ENCODE peak calls at places on chromosomes 7 and 10, in eight cellular contexts. One of them, this sample, is unnamed.

GRCh38 chr10:95865814-95866447 is 41.8 kb upstream of the CC2D2B start:
- DNase-seq in HepG2: peak; percentile 78
- DNase-seq in type B pancreatic cell: no peak
- DNase-seq in ovary: no peak
- DNase-seq in upper lobe of right lung: no peak
- DNase-seq in AG09309: no peak
- DNase-seq in transverse colon: no peak
- DNase-seq in psoas muscle: no peak
- DNase-seq in this sample: no peak

GRCh38 chr10:63331586-63331985 is 134.2 kb downstream of the JMJD1C start:
- DNase-seq in AG09309: no peak
- DNase-seq in upper lobe of right lung: no peak
- DNase-seq in psoas muscle: no peak
- DNase-seq in ovary: no peak
- DNase-seq in type B pancreatic cell: no peak
- DNase-seq in HepG2: no peak
- DNase-seq in transverse colon: no peak
- DNase-seq in this sample: no peak

GRCh38 chr7:127751723-127752448 is 99.9 kb downstream of the SND1 start:
- DNase-seq in AG09309: no peak
- DNase-seq in HepG2: no peak
- DNase-seq in upper lobe of right lung: no peak
- DNase-seq in psoas muscle: peak; percentile 25
- DNase-seq in type B pancreatic cell: no peak
- DNase-seq in ovary: peak; percentile 24
- DNase-seq in transverse colon: no peak
- DNase-seq in this sample: no peak

GRCh38 chr7:93921607-93922446 is at the start of gene GNG11:
- DNase-seq in psoas muscle: peak; percentile 84
- DNase-seq in HepG2: no peak
- DNase-seq in type B pancreatic cell: peak; percentile 72
- DNase-seq in ovary: peak; percentile 87
- DNase-seq in transverse colon: peak; percentile 46
- DNase-seq in AG09309: peak; percentile 18
- DNase-seq in upper lobe of right lung: peak; percentile 79
- DNase-seq in this sample: peak; percentile 74

GRCh38 chr10:123270806-123271205 is 116.6 kb downstream of the BUB3 start:
- DNase-seq in type B pancreatic cell: no peak
- DNase-seq in transverse colon: no peak
- DNase-seq in psoas muscle: no peak
- DNase-seq in ovary: no peak
- DNase-seq in AG09309: no peak
- DNase-seq in HepG2: no peak
- DNase-seq in upper lobe of right lung: no peak
- DNase-seq in this sample: no peak

GRCh38 chr7:91089382-91089963 is 174.8 kb upstream of the FZD1 start:
- DNase-seq in ovary: no peak
- DNase-seq in transverse colon: no peak
- DNase-seq in psoas muscle: no peak
- DNase-seq in AG09309: no peak
- DNase-seq in type B pancreatic cell: no peak
- DNase-seq in HepG2: peak; percentile 16
- DNase-seq in upper lobe of right lung: no peak
- DNase-seq in this sample: no peak

GRCh38 chr10:11035318-11035920 is 17.7 kb downstream of the CELF2 start:
- DNase-seq in HepG2: no peak
- DNase-seq in transverse colon: peak; percentile 34
- DNase-seq in type B pancreatic cell: no peak
- DNase-seq in ovary: no peak
- DNase-seq in psoas muscle: peak; percentile 54
- DNase-seq in upper lobe of right lung: no peak
- DNase-seq in AG09309: peak; percentile 8
- DNase-seq in this sample: no peak

GRCh38 chr7:14835399-14835798 is 67.2 kb downstream of the DGKB start:
- DNase-seq in ovary: no peak
- DNase-seq in upper lobe of right lung: no peak
- DNase-seq in psoas muscle: no peak
- DNase-seq in transverse colon: no peak
- DNase-seq in HepG2: no peak
- DNase-seq in AG09309: no peak
- DNase-seq in type B pancreatic cell: no peak
- DNase-seq in this sample: no peak

GRCh38 chr7:28575241-28575643 is 162.9 kb downstream of the CREB5 start:
- DNase-seq in type B pancreatic cell: no peak
- DNase-seq in upper lobe of right lung: no peak
- DNase-seq in transverse colon: no peak
- DNase-seq in ovary: no peak
- DNase-seq in HepG2: no peak
- DNase-seq in psoas muscle: no peak
- DNase-seq in AG09309: no peak
- DNase-seq in this sample: no peak

GRCh38 chr7:24411226-24411625 is 127.2 kb downstream of the NPY start:
- DNase-seq in transverse colon: no peak
- DNase-seq in psoas muscle: no peak
- DNase-seq in upper lobe of right lung: no peak
- DNase-seq in type B pancreatic cell: no peak
- DNase-seq in ovary: no peak
- DNase-seq in HepG2: no peak
- DNase-seq in AG09309: no peak
- DNase-seq in this sample: no peak

GRCh38 chr10:43225787-43226153 is 41.1 kb downstream of the RASGEF1A start:
- DNase-seq in transverse colon: peak; percentile 3
- DNase-seq in psoas muscle: peak; percentile 18
- DNase-seq in type B pancreatic cell: peak; percentile 43
- DNase-seq in ovary: peak; percentile 2
- DNase-seq in AG09309: no peak
- DNase-seq in upper lobe of right lung: peak; percentile 57
- DNase-seq in HepG2: no peak
- DNase-seq in this sample: peak; percentile 13

GRCh38 chr7:2622869-2623697 is 8.7 kb upstream of the TTYH3 start:
- DNase-seq in type B pancreatic cell: no peak
- DNase-seq in psoas muscle: no peak
- DNase-seq in HepG2: peak; percentile 66
- DNase-seq in AG09309: no peak
- DNase-seq in transverse colon: peak; percentile 61
- DNase-seq in ovary: no peak
- DNase-seq in upper lobe of right lung: peak; percentile 79
- DNase-seq in this sample: peak; percentile 77

GRCh38 chr10:24488631-24489030 is 235.1 kb downstream of the ARHGAP21 start:
- DNase-seq in psoas muscle: no peak
- DNase-seq in type B pancreatic cell: no peak
- DNase-seq in transverse colon: peak; percentile 49
- DNase-seq in AG09309: no peak
- DNase-seq in ovary: no peak
- DNase-seq in upper lobe of right lung: no peak
- DNase-seq in HepG2: peak; percentile 36
- DNase-seq in this sample: no peak

GRCh38 chr10:119120413-119120867 is 16.5 kb downstream of the DENND10 start:
- DNase-seq in type B pancreatic cell: no peak
- DNase-seq in ovary: no peak
- DNase-seq in psoas muscle: no peak
- DNase-seq in transverse colon: no peak
- DNase-seq in upper lobe of right lung: no peak
- DNase-seq in HepG2: peak; percentile 96
- DNase-seq in AG09309: peak; percentile 87
- DNase-seq in this sample: no peak

DNA sequence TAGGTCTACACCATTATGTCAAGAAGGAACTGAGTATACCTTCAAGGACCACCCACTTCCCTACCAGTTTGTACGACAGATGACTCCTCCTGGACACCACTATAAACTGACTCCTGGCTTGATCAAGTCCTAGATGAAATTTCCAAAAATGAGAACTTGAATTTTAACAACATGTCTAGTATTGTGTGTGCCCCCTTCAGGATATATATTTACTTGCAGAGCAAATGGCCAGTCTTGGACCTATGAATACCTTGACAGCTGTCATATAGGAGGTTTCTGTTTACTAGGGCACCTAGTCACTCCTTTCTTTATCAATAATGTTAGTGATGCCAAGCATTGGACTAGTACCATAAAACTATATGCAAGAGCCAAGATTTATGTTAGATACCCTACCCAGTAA is 94.1 kb upstream of the TMEM26 start:
- DNase-seq in psoas muscle: no peak
- DNase-seq in upper lobe of right lung: no peak
- DNase-seq in transverse colon: no peak
- DNase-seq in AG09309: no peak
- DNase-seq in HepG2: no peak
- DNase-seq in type B pancreatic cell: no peak
- DNase-seq in ovary: no peak
- DNase-seq in this sample: no peak
- TF ChIP-seq CTCF in psoas muscle: no peak
- TF ChIP-seq CTCF in upper lobe of right lung: no peak
- TF ChIP-seq CTCF in transverse colon: no peak
- TF ChIP-seq CTCF in AG09309: no peak
- TF ChIP-seq CTCF in HepG2: no peak
- TF ChIP-seq CTCF in type B pancreatic cell: no peak
- TF ChIP-seq CTCF in ovary: no peak
- TF ChIP-seq CTCF in this sample: no peak

GRCh38 chr7:13276977-13277376 is 589.5 kb downstream of the ARL4A start:
- DNase-seq in ovary: no peak
- DNase-seq in transverse colon: no peak
- DNase-seq in type B pancreatic cell: no peak
- DNase-seq in upper lobe of right lung: no peak
- DNase-seq in HepG2: no peak
- DNase-seq in AG09309: no peak
- DNase-seq in psoas muscle: no peak
- DNase-seq in this sample: no peak

GRCh38 chr7:13278020-13278419 is 590.6 kb downstream of the ARL4A start:
- DNase-seq in psoas muscle: no peak
- DNase-seq in transverse colon: no peak
- DNase-seq in type B pancreatic cell: no peak
- DNase-seq in HepG2: no peak
- DNase-seq in AG09309: no peak
- DNase-seq in upper lobe of right lung: no peak
- DNase-seq in ovary: no peak
- DNase-seq in this sample: no peak

GRCh38 chr7:13279854-13280435 is 592.5 kb downstream of the ARL4A start:
- DNase-seq in transverse colon: no peak
- DNase-seq in upper lobe of right lung: no peak
- DNase-seq in type B pancreatic cell: no peak
- DNase-seq in psoas muscle: no peak
- DNase-seq in ovary: no peak
- DNase-seq in HepG2: peak; percentile 5
- DNase-seq in AG09309: no peak
- DNase-seq in this sample: no peak

GRCh38 chr7:13286916-13287315 is 599.5 kb downstream of the ARL4A start:
- DNase-seq in type B pancreatic cell: no peak
- DNase-seq in upper lobe of right lung: no peak
- DNase-seq in psoas muscle: no peak
- DNase-seq in ovary: no peak
- DNase-seq in transverse colon: no peak
- DNase-seq in HepG2: no peak
- DNase-seq in AG09309: no peak
- DNase-seq in this sample: no peak

GRCh38 chr7:13282377-13282980 is 595.0 kb downstream of the ARL4A start:
- DNase-seq in psoas muscle: no peak
- DNase-seq in transverse colon: no peak
- DNase-seq in HepG2: no peak
- DNase-seq in type B pancreatic cell: no peak
- DNase-seq in ovary: no peak
- DNase-seq in upper lobe of right lung: no peak
- DNase-seq in AG09309: no peak
- DNase-seq in this sample: no peak
- TF ChIP-seq CTCF in psoas muscle: peak; percentile 15
- TF ChIP-seq CTCF in transverse colon: no peak
- TF ChIP-seq CTCF in HepG2: no peak
- TF ChIP-seq CTCF in type B pancreatic cell: peak; percentile 76
- TF ChIP-seq CTCF in ovary: no peak
- TF ChIP-seq CTCF in upper lobe of right lung: peak; percentile 48
- TF ChIP-seq CTCF in AG09309: peak; percentile 61
- TF ChIP-seq CTCF in this sample: peak; percentile 43

GRCh38 chr7:37784015-37784414 is 64.4 kb upstream of the NME8 start:
- DNase-seq in psoas muscle: no peak
- DNase-seq in type B pancreatic cell: no peak
- DNase-seq in ovary: no peak
- DNase-seq in AG09309: no peak
- DNase-seq in upper lobe of right lung: no peak
- DNase-seq in transverse colon: no peak
- DNase-seq in HepG2: no peak
- DNase-seq in this sample: no peak

GRCh38 chr7:37786741-37787569 is 61.4 kb upstream of the NME8 start:
- DNase-seq in transverse colon: no peak
- DNase-seq in psoas muscle: no peak
- DNase-seq in type B pancreatic cell: no peak
- DNase-seq in upper lobe of right lung: no peak
- DNase-seq in ovary: no peak
- DNase-seq in HepG2: no peak
- DNase-seq in AG09309: no peak
- DNase-seq in this sample: no peak

DNA sequence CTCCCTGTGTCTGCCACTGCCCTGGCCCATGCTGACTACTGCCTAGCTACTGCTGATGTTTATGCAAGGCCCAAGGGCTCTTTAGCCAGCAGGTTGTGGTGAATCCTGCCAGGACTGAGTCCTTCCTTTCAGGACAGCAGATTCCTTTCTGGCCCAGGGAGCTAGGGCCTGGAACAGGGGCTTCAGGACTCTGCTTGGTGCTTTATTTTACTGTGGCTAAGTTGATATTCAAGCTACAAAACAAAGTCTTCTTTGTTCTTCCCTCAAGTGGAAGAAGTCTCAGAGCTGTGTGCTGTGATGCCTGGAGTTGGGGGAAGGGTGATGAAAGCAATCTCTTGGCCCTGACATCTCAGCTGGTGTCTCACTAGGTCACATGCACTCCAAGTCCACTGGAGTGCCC is 66.2 kb upstream of the NME8 start:
- DNase-seq in AG09309: no peak
- DNase-seq in upper lobe of right lung: no peak
- DNase-seq in type B pancreatic cell: no peak
- DNase-seq in psoas muscle: no peak
- DNase-seq in transverse colon: no peak
- DNase-seq in ovary: no peak
- DNase-seq in HepG2: no peak
- DNase-seq in this sample: no peak
- TF ChIP-seq CTCF in AG09309: no peak
- TF ChIP-seq CTCF in upper lobe of right lung: no peak
- TF ChIP-seq CTCF in type B pancreatic cell: no peak
- TF ChIP-seq CTCF in psoas muscle: no peak
- TF ChIP-seq CTCF in transverse colon: no peak
- TF ChIP-seq CTCF in ovary: no peak
- TF ChIP-seq CTCF in HepG2: no peak
- TF ChIP-seq CTCF in this sample: no peak

DNA sequence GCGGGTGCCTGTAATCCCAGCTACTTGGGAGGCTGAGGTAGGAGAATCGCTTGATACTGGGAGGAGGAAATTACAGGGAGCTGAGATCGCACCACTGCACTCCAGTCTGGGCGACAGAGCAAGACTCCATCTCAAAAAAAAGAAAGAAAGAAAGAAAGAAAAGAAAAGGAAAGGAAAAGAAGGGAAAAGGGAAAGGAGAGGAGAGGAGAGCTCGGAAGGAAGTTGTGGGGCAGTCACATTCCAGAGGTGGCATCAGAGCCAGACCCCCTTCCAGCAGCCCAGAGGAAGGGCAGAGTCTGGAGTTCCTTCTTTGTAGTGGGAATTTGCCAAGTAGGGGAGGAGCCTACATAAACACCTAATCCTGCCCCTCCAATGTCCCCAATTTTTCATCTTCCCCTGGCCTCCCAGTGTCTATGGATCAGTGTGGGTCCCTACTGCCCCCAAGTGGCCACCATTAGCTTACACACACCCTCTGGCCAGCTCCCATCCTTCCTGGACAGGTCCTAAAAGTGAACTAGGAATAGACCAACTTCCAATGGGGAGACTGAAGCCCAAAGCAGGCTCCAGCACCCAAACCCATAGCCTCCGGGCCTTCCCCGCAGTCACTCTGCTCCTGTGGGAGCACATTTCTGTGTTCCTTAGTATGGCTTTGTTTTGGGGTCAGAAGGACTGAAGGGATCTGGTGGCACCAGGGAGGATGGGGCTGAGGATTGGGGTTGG is 39.6 kb upstream of the HSPB1 start:
- DNase-seq in upper lobe of right lung: no peak
- DNase-seq in AG09309: peak; percentile 8
- DNase-seq in type B pancreatic cell: no peak
- DNase-seq in psoas muscle: no peak
- DNase-seq in ovary: no peak
- DNase-seq in HepG2: peak; percentile 68
- DNase-seq in transverse colon: peak; percentile 49
- DNase-seq in this sample: no peak
- TF ChIP-seq CTCF in upper lobe of right lung: peak; percentile 65
- TF ChIP-seq CTCF in AG09309: peak; percentile 90
- TF ChIP-seq CTCF in type B pancreatic cell: peak; percentile 85
- TF ChIP-seq CTCF in psoas muscle: peak; percentile 52
- TF ChIP-seq CTCF in ovary: no peak
- TF ChIP-seq CTCF in HepG2: peak; percentile 94
- TF ChIP-seq CTCF in transverse colon: peak; percentile 52
- TF ChIP-seq CTCF in this sample: peak; percentile 69

This sample was measured in lower lobe of right lung.